ENCODE peak calls at places on chromosomes 7 and 10, in seven cellular contexts. D, F, X, R, O, Q and M are unnamed samples.
A peak's percentile ranks its signal among the peaks of the same experiment; 100 is the strongest.

GRCh38 chr10:84429926-84430520 is 101.6 kb downstream of the CCSER2 start:
- DNase-seq in F (no peak), O (peak; percentile 46), D (no peak), Q (no peak), R (peak; percentile 84), X (peak; percentile 26), M (peak; percentile 43)

GRCh38 chr10:70381491-70382421 is 669 bp downstream of the LRRC20 start:
- DNase-seq in R (peak; percentile 52), O (no peak), Q (no peak), X (peak; percentile 62), D (peak; percentile 81), F (peak; percentile 7), M (peak; percentile 22)

GRCh38 chr7:70952311-70952710 is 179.6 kb upstream of the GALNT17 start:
- DNase-seq in X (no peak), Q (no peak), O (no peak), R (no peak), D (no peak), F (no peak), M (no peak)

GRCh38 chr7:157585113-157585861 is 248.5 kb downstream of the DNAJB6 start:
- DNase-seq in X (no peak), O (no peak), D (no peak), R (no peak), Q (no peak), F (no peak), M (no peak)

GRCh38 chr7:99106869-99107268 is 37.0 kb downstream of the SMURF1 start:
- DNase-seq in X (no peak), Q (no peak), O (no peak), R (no peak), D (no peak), F (peak; percentile 57), M (no peak)

GRCh38 chr10:55627526-55628170 is 733.4 kb downstream of the ZWINT start:
- DNase-seq in Q (no peak), D (no peak), F (no peak), R (no peak), O (no peak), X (no peak), M (no peak)

GRCh38 chr10:10780746-10781145 is 236.9 kb upstream of the CELF2 start:
- DNase-seq in D (no peak), F (peak; percentile 47), X (no peak), R (no peak), O (no peak), Q (no peak), M (no peak)

GRCh38 chr7:134512271-134512670 is 15.1 kb upstream of the AKR1B10 start:
- DNase-seq in Q (no peak), X (no peak), O (no peak), D (no peak), R (no peak), F (no peak), M (no peak)

GRCh38 chr10:115219203-115219602 is 126.0 kb downstream of the ATRNL1 start:
- DNase-seq in D (no peak), Q (no peak), X (no peak), O (no peak), F (no peak), R (no peak), M (no peak)

GRCh38 chr7:159004411-159004810 is 140.3 kb downstream of the VIPR2 start:
- DNase-seq in F (no peak), O (no peak), X (no peak), D (no peak), R (no peak), Q (no peak), M (no peak)

GRCh38 chr7:114310344-114311118 is 104.1 kb upstream of the FOXP2 start:
- DNase-seq in Q (no peak), O (no peak), R (no peak), F (no peak), X (no peak), D (no peak), M (no peak)

GRCh38 chr7:38685851-38686250 is 54.7 kb upstream of the AMPH start:
- DNase-seq in O (no peak), Q (no peak), F (no peak), R (no peak), X (no peak), D (no peak), M (no peak)

GRCh38 chr10:76309744-76310441 is 878.5 kb downstream of the LRMDA start:
- DNase-seq in O (no peak), R (no peak), Q (no peak), X (no peak), D (no peak), F (peak; percentile 98), M (no peak)

GRCh38 chr7:69363131-69363530 is 235.1 kb upstream of the AUTS2 start:
- DNase-seq in X (no peak), O (no peak), F (peak; percentile 56), R (no peak), D (no peak), Q (no peak), M (no peak)

GRCh38 chr10:3850999-3851937 is 66.3 kb upstream of the KLF6 start:
- DNase-seq in F (peak; percentile 93), Q (no peak), X (no peak), O (peak; percentile 96), D (no peak), R (no peak), M (no peak)

GRCh38 chr7:101126651-101127459 is at the start of gene SERPINE1:
- DNase-seq in Q (peak; percentile 97), O (peak; percentile 98), F (peak; percentile 100), X (peak; percentile 82), R (peak; percentile 68), D (peak; percentile 96), M (peak; percentile 28)

GRCh38 chr10:32409741-32410140 is 36.2 kb upstream of the CCDC7 start:
- DNase-seq in F (no peak), O (no peak), X (no peak), D (no peak), R (no peak), Q (no peak), M (no peak)

GRCh38 chr10:75911426-75911825 is 480.0 kb downstream of the LRMDA start:
- DNase-seq in Q (no peak), O (peak; percentile 38), F (peak; percentile 25), D (no peak), X (no peak), R (no peak), M (no peak)

GRCh38 chr7:88044069-88044468 is 110.0 kb downstream of the ADAM22 start:
- DNase-seq in D (no peak), X (no peak), F (no peak), Q (no peak), R (no peak), O (no peak), M (no peak)

GRCh38 chr10:96832721-96833219 is 672 bp downstream of the LCOR start:
- DNase-seq in X (peak; percentile 87), D (peak; percentile 90), F (peak; percentile 42), R (peak; percentile 87), Q (peak; percentile 47), O (no peak), M (peak; percentile 84)

GRCh38 chr7:154777023-154777422 is 225.9 kb downstream of the PAXIP1 start:
- DNase-seq in X (no peak), F (peak; percentile 87), R (no peak), O (peak; percentile 11), Q (no peak), D (no peak), M (no peak)

GRCh38 chr10:106978746-106979145 is 185.8 kb downstream of the SORCS1 start:
- DNase-seq in R (no peak), X (no peak), Q (no peak), D (no peak), F (no peak), O (no peak), M (no peak)

GRCh38 chr7:20409961-20410360 is 79.3 kb downstream of the ITGB8 start:
- DNase-seq in F (no peak), Q (no peak), R (no peak), D (no peak), O (no peak), X (no peak), M (no peak)

GRCh38 chr7:20404371-20404770 is 73.7 kb downstream of the ITGB8 start:
- DNase-seq in F (no peak), X (no peak), Q (no peak), O (no peak), D (no peak), R (no peak), M (no peak)

GRCh38 chr7:20412023-20412422 is 81.3 kb downstream of the ITGB8 start:
- DNase-seq in Q (no peak), F (no peak), R (no peak), D (no peak), O (no peak), X (no peak), M (no peak)

GRCh38 chr7:20407585-20408466 is 77.1 kb downstream of the ITGB8 start:
- DNase-seq in X (peak; percentile 69), Q (peak; percentile 3), R (no peak), O (peak; percentile 56), F (peak; percentile 68), D (peak; percentile 63), M (no peak)

GRCh38 chr7:20408467-20408826 is 77.7 kb downstream of the ITGB8 start:
- DNase-seq in R (no peak), Q (no peak), D (no peak), X (no peak), F (peak; percentile 55), O (peak; percentile 17), M (no peak)
- H3K27ac ChIP-seq in R (no peak overlapping the region), Q (peak overlapping the region; percentile 44), D (no peak overlapping the region), X (peak overlapping the region; percentile 72), F (no peak overlapping the region), O (no peak overlapping the region), M (no peak overlapping the region)

GRCh38 chr10:64379898-64380297 is 858.7 kb downstream of the REEP3 start:
- DNase-seq in D (no peak), F (no peak), Q (no peak), O (no peak), X (no peak), R (peak; percentile 21), M (no peak)
- TF ChIP-seq CTCF in D (no peak), F (no peak), Q (no peak), O (no peak), X (no peak), R (peak; percentile 23), M (no peak)

GRCh38 chr7:128151646-128152045 is 89.4 kb upstream of the LEP start:
- DNase-seq in R (no peak), Q (no peak), X (no peak), D (no peak), O (no peak), F (no peak), M (no peak)

GRCh38 chr7:128155100-128155763 is 85.8 kb upstream of the LEP start:
- DNase-seq in F (no peak), X (no peak), D (no peak), O (no peak), Q (no peak), R (no peak), M (no peak)

GRCh38 chr7:128152721-128153120 is 88.4 kb upstream of the LEP start:
- DNase-seq in R (no peak), X (no peak), Q (no peak), D (no peak), O (no peak), F (no peak), M (no peak)

GRCh38 chr7:128154519-128154918 is 86.6 kb upstream of the LEP start:
- DNase-seq in F (no peak), D (no peak), R (no peak), Q (no peak), X (no peak), O (no peak), M (no peak)

GRCh38 chr7:128153436-128153835 is 87.6 kb upstream of the LEP start:
- DNase-seq in X (no peak), F (no peak), D (no peak), Q (no peak), O (no peak), R (no peak), M (no peak)
- H3K27me3 ChIP-seq in X (peaks cover 22% of the 10 kb centered on the region), F (peaks cover 31% of the 10 kb centered on the region), D (peaks cover 4% of the 10 kb centered on the region), Q (no peaks in the 10 kb centered on the region), O (peaks cover 55% of the 10 kb centered on the region), R (peaks cover 5% of the 10 kb centered on the region), M (peaks cover 8% of the 10 kb centered on the region)

GRCh38 chr7:55032069-55032699 is 13.4 kb downstream of the EGFR start:
- DNase-seq in D (no peak), Q (no peak), X (no peak), R (no peak), O (no peak), F (no peak), M (no peak)
- H3K27ac ChIP-seq in D (peak overlapping the region; percentile 73), Q (no peak overlapping the region), X (no peak overlapping the region), R (no peak overlapping the region), O (no peak overlapping the region), F (no peak overlapping the region), M (no peak overlapping the region)